ENCODE peak calls at places on chromosomes 3 and 15, in six cellular contexts. I is Peyer's patch, H is HCT116, Z is astrocyte of the spinal cord, W is HAP-1, K is tibial nerve. L is an unnamed sample.

GRCh38 chr3:37753428-37753827 is 108.3 kb upstream of the CTDSPL start:
- DNase-seq in I (no peak), H (no peak), Z (no peak), W (no peak), K (no peak), L (no peak)

GRCh38 chr3:113287818-113288648 is 76.7 kb downstream of the BOC start:
- DNase-seq in I (peak), H (peak), Z (peak), W (peak), K (peak), L (peak)

GRCh38 chr3:79767194-79767952 is 425 bp downstream of the ROBO1 start:
- DNase-seq in I (no peak), H (no peak), Z (peak), W (peak), K (no peak), L (peak)

GRCh38 chr3:155232605-155233004 is 60.9 kb downstream of the STRIT1 start:
- DNase-seq in I (no peak), H (peak), Z (peak), W (no peak), K (peak), L (no peak)

GRCh38 chr15:39028069-39028468 is 463.5 kb upstream of the RASGRP1 start:
- DNase-seq in I (no peak), H (no peak), Z (peak), W (no peak), K (no peak), L (no peak)

GRCh38 chr3:107985496-107985895 is 105.3 kb downstream of the CD47 start:
- DNase-seq in I (no peak), H (no peak), Z (no peak), W (no peak), K (no peak), L (no peak)

GRCh38 chr15:89367485-89368451 is 33.1 kb upstream of the POLG start:
- DNase-seq in I (no peak), H (no peak), Z (no peak), W (peak), K (no peak), L (peak)

GRCh38 chr15:39200586-39200985 is 380.3 kb upstream of the THBS1 start:
- DNase-seq in I (no peak), H (no peak), Z (no peak), W (no peak), K (no peak), L (peak)

GRCh38 chr15:67184208-67184925 is 70.1 kb downstream of the AAGAB start:
- DNase-seq in I (no peak), H (no peak), Z (no peak), W (no peak), K (no peak), L (peak)

GRCh38 chr3:113606539-113607218 is 74.3 kb downstream of the SIDT1 start:
- DNase-seq in I (peak), H (no peak), Z (no peak), W (peak), K (no peak), L (no peak)

GRCh38 chr15:88650556-88650955 is 11.7 kb downstream of the ISG20 start:
- DNase-seq in I (no peak), H (no peak), Z (no peak), W (peak), K (no peak), L (peak)

GRCh38 chr15:69380100-69380725 is 33.9 kb upstream of the KIF23 start:
- DNase-seq in I (peak), H (no peak), Z (no peak), W (no peak), K (no peak), L (peak)

GRCh38 chr3:134037168-134037567 is 7.4 kb upstream of the SLCO2A1 start:
- DNase-seq in I (no peak), H (no peak), Z (no peak), W (no peak), K (no peak), L (no peak)

GRCh38 chr3:56042326-56042951 is 425.8 kb downstream of the ERC2 start:
- DNase-seq in I (no peak), H (no peak), Z (peak), W (peak), K (no peak), L (peak)

GRCh38 chr15:65414841-65415621 is 7.7 kb downstream of the IGDCC4 start:
- DNase-seq in I (no peak), H (no peak), Z (peak), W (peak), K (no peak), L (peak)

GRCh38 chr3:69485489-69485888 is 99.6 kb upstream of the FRMD4B start:
- DNase-seq in I (no peak), H (no peak), Z (no peak), W (no peak), K (no peak), L (no peak)

GRCh38 chr15:63597033-63597790 is at the start of gene FBXL22:
- DNase-seq in I (no peak), H (no peak), Z (peak), W (no peak), K (no peak), L (no peak)

GRCh38 chr3:120460862-120461261 is 10.1 kb upstream of the FSTL1 start:
- DNase-seq in I (no peak), H (no peak), Z (no peak), W (no peak), K (no peak), L (no peak)

GRCh38 chr3:195705081-195705991 is 15.4 kb upstream of the MUC20 start:
- DNase-seq in I (no peak), H (no peak), Z (no peak), W (no peak), K (no peak), L (peak)

GRCh38 chr3:18111702-18112311 is 313.3 kb downstream of the SATB1 start:
- DNase-seq in I (no peak), H (peak), Z (peak), W (peak), K (no peak), L (peak)

GRCh38 chr3:194936659-194937058 is 251.0 kb downstream of the FAM43A start:
- DNase-seq in I (no peak), H (no peak), Z (no peak), W (no peak), K (no peak), L (no peak)

GRCh38 chr15:77418341-77419049 is 1.4 kb downstream of the PEAK1 start:
- DNase-seq in I (no peak), H (no peak), Z (peak), W (no peak), K (no peak), L (no peak)

GRCh38 chr15:65957451-65957850 is 88.2 kb downstream of the RAB11A start:
- DNase-seq in I (no peak), H (no peak), Z (no peak), W (no peak), K (no peak), L (no peak)

GRCh38 chr3:151923901-151924300 is 50.5 kb downstream of the SUCNR1 start:
- DNase-seq in I (no peak), H (no peak), Z (peak), W (no peak), K (no peak), L (no peak)

GRCh38 chr3:14418670-14419250 is 16.4 kb downstream of the SLC6A6 start:
- DNase-seq in I (peak), H (no peak), Z (no peak), W (no peak), K (no peak), L (peak)

GRCh38 chr3:45944830-45945620 is 1.8 kb downstream of the CXCR6 start:
- DNase-seq in I (peak), H (no peak), Z (no peak), W (no peak), K (no peak), L (no peak)

GRCh38 chr15:94119923-94120775 is 111.2 kb upstream of the MCTP2 start:
- DNase-seq in I (peak), H (peak), Z (peak), W (peak), K (peak), L (peak)

GRCh38 chr3:157544501-157545139 is 41.4 kb upstream of the VEPH1 start:
- DNase-seq in I (no peak), H (no peak), Z (peak), W (no peak), K (no peak), L (no peak)

GRCh38 chr15:55912982-55913381 is 80.4 kb downstream of the NEDD4 start:
- DNase-seq in I (no peak), H (no peak), Z (no peak), W (no peak), K (no peak), L (no peak)
- H3K4me3 ChIP-seq in I (no peak), H (no peak), Z (peak), W (no peak), K (no peak), L (no peak)

GRCh38 chr15:37098468-37099320 is 1.7 kb downstream of the MEIS2 start:
- DNase-seq in I (no peak), H (no peak), Z (peak), W (peak), K (no peak), L (peak)

GRCh38 chr15:37094542-37095196 is 5.7 kb downstream of the MEIS2 start:
- DNase-seq in I (no peak), H (no peak), Z (peak), W (no peak), K (no peak), L (no peak)

GRCh38 chr15:37095197-37095992 is 5.0 kb downstream of the MEIS2 start:
- DNase-seq in I (no peak), H (no peak), Z (no peak), W (peak), K (no peak), L (peak)

GRCh38 chr15:37095993-37096877 is 4.1 kb downstream of the MEIS2 start:
- DNase-seq in I (no peak), H (no peak), Z (no peak), W (peak), K (no peak), L (peak)

DNA sequence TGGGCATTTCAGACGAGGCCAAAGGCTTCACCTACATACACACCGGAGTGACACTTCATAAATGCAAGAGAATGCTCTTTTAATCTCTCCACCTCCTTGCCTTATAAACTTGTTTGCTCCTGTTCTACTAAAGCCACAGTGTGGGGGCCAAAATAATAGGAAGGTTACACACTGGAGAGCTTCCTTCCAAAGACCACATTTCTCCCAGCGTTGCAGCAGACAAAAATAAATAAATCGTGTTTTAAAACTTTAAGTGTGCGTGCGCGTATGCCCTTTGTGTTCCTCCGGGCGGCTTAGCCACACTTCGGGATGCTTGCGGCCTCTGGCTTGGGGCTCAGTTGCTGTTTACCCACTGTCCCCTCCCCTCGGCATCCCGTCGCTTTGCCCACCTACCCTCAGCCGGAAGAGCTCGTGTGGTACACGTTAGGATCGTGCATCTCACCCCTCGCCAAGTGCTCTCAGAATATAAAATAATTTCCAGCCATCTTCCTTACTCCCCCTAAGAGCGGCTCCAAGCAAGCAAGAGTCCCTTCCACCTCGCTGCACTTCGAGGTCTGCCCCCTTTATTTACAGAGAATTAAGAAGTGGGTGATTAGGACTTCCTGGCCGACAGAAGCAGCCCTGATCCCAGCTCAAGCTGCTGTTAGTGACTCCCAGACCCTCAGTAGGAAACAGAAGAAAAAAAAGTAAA is 3.3 kb downstream of the MEIS2 start:
- DNase-seq in I (no peak), H (no peak), Z (peak), W (peak), K (no peak), L (peak)
- H3K4me3 ChIP-seq in I (no peak), H (no peak), Z (peak), W (peak), K (peak), L (peak)

DNA sequence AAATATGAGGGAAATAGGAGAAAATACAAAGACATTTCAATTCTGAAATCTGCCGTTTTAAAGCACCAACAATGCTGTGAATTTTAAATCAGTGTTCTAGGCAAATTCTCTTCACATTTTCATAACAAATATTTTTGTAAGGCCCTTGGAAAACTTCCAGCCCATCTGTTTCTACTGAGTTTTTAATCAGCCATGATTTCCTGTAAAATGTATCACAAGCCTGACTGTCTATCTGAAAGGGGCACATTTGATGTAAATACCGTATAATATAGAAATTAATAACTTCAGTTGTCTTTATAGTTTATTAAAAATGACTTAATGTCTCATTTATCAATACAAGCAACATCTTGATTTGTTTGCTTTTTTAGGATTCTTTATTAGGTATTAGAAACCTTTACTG is 454.8 kb downstream of the PYDC2 start:
- DNase-seq in I (no peak), H (no peak), Z (no peak), W (no peak), K (no peak), L (no peak)
- H3K4me3 ChIP-seq in I (no peak), H (no peak), Z (no peak), W (no peak), K (no peak), L (no peak)

GRCh38 chr15:30926161-30926560 is 22.4 kb downstream of the FAN1 start:
- DNase-seq in I (no peak), H (no peak), Z (no peak), W (no peak), K (no peak), L (no peak)

GRCh38 chr15:30925686-30926085 is 22.0 kb downstream of the FAN1 start:
- DNase-seq in I (no peak), H (no peak), Z (no peak), W (no peak), K (no peak), L (no peak)

GRCh38 chr15:30929064-30929669 is 25.5 kb downstream of the FAN1 start:
- DNase-seq in I (no peak), H (no peak), Z (no peak), W (no peak), K (no peak), L (no peak)

GRCh38 chr15:30928076-30928475 is 24.4 kb downstream of the FAN1 start:
- DNase-seq in I (no peak), H (no peak), Z (no peak), W (no peak), K (no peak), L (no peak)

DNA sequence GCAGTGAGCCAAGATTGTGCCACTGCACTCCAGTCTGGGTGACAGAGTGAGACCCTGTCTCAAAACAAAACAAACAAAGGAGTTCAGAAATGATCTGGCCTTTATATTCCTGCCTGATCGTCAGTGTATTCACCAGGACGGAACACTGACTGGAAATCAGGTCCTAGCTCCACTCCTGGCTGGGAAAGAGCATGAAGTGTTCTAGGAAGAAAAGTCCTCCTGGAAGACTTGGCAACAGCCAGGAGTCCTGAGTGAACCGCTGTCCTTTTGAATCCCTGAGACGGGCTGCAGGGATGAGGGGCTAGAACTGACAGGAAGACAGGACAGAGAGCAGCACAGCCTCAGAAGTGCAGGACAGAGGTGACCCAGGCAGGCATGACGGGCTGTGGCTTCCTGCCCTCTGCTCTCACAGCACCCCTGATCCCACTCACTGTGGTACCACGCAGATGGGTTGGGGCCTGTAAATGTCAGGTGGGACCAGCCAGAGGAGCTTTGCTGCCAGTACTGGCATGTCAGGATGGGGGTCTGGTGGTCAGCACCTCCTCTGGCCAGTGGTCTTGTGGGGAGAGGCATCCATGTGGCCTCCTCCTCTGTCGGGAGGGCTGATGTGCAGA is 23.5 kb downstream of the FAN1 start:
- DNase-seq in I (no peak), H (no peak), Z (no peak), W (no peak), K (no peak), L (no peak)
- H3K4me3 ChIP-seq in I (no peak), H (no peak), Z (no peak), W (no peak), K (no peak), L (no peak)

DNA sequence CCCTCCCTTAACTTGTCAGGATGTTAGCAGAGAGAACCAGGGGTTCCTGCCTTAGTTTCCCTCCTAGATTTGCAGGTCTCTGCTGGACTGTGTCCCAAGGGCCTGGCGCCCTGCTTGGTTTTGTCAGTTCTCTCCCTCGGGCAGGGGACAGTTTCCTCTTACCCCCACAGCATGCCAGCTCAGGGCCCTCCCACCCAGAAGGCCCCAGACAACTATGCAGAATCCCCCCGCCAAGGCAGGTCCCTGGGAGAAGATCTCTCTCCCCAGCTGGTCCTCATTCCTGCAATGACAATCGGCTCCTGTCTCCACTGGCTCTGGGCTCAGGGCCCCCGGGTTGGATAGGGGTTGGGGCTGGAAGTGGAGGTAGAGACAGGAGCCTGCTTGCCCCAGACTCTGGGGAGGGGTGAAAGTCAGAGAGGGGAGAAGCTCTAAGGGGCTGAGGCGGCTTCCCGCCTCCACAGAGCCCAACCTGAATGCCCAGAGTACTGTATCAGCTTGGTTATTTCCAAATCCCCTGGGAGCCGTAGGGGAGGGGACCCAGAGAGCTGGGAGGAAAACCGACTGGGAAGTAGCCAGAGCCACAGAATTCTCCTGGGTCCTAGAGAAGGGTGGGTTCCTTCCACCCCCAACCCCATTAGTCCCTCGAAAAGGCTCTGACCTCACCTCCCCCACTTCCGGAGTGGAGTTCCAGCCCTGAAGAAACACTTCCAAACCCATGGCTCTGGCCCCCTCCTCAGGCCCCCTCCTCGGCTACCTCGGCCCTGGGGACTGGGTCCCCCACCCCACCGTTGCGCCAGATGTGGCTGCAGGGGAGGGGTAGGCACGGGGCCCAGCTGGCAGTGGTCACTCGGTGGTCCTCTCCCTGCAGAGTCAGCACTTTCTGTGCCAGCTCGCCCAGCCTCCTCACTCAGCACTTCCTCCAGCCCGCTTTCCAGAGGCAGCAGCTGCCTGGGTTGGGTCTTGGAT is 3.8 kb upstream of the LOXL1 start:
- DNase-seq in I (no peak), H (no peak), Z (peak), W (peak), K (no peak), L (peak)
- H3K4me3 ChIP-seq in I (no peak), H (no peak), Z (peak), W (no peak), K (no peak), L (peak)